ENCODE peak calls at places on chromosome 16, in four cellular contexts. S is NCI-H2081, V is ELR, L is NAMALWA. Y is an unnamed sample.

GRCh38 chr16:79021991-79022390 is 578.5 kb downstream of the MAF start:
- DNase-seq in S (peak), L (no peak), V (no peak), Y (no peak)

GRCh38 chr16:29985271-29985811 is 10.1 kb downstream of the HIRIP3 start:
- DNase-seq in V (no peak), L (no peak), S (no peak), Y (no peak)

GRCh38 chr16:88673685-88674398 is 11.0 kb upstream of the MVD start:
- DNase-seq in V (no peak), S (no peak), L (no peak), Y (no peak)

GRCh38 chr16:81521141-81521626 is 76.6 kb downstream of the CMIP start:
- DNase-seq in S (no peak), V (no peak), L (peak), Y (no peak)

GRCh38 chr16:85206472-85207356 is 94.4 kb upstream of the CIBAR2 start:
- DNase-seq in L (no peak), S (peak), V (no peak), Y (no peak)

GRCh38 chr16:27177031-27177774 is 26.1 kb upstream of the KDM8 start:
- DNase-seq in S (no peak), V (peak), L (no peak), Y (no peak)

GRCh38 chr16:77888786-77889185 is 100.4 kb downstream of the VAT1L start:
- DNase-seq in L (no peak), V (no peak), S (no peak), Y (no peak)

GRCh38 chr16:59260892-59261291 is 526.8 kb upstream of the GOT2 start:
- DNase-seq in S (no peak), L (no peak), V (no peak), Y (no peak)

GRCh38 chr16:86952769-86953168 is 364.4 kb downstream of the C16orf95 start:
- DNase-seq in L (no peak), S (no peak), V (peak), Y (no peak)

GRCh38 chr16:53372942-53373871 is 61.1 kb upstream of the RBL2 start:
- DNase-seq in S (peak), L (no peak), V (no peak), Y (no peak)

GRCh38 chr16:66133641-66134402 is 232.7 kb upstream of the CDH5 start:
- DNase-seq in V (no peak), S (no peak), L (no peak), Y (no peak)

GRCh38 chr16:79053577-79053976 is 547.0 kb downstream of the MAF start:
- DNase-seq in L (no peak), S (no peak), V (no peak), Y (no peak)